ENCODE peak calls at places on chromosomes 13 and 19, in six cellular contexts. U is IMR-90, D is heart left ventricle, C is fibroblast of lung, S is heart right ventricle, J is mesenchymal stem cell. X is an unnamed sample.

GRCh38 chr19:53538378-53539109 is 599 bp downstream of the ZNF331 start:
- DNase-seq in U (no peak), D (no peak), C (no peak), S (no peak), J (no peak), X (no peak)

GRCh38 chr13:37648604-37649003 is 50.0 kb upstream of the POSTN start:
- DNase-seq in U (peak; percentile 88), D (no peak), C (peak; percentile 86), S (no peak), J (no peak), X (no peak)

GRCh38 chr19:49019242-49019932 is 2.5 kb upstream of the LHB start:
- DNase-seq in U (peak; percentile 17), D (peak; percentile 33), C (no peak), S (peak; percentile 46), J (no peak), X (peak; percentile 78)

GRCh38 chr13:109369357-109370052 is 416.9 kb downstream of the IRS2 start:
- DNase-seq in U (no peak), D (no peak), C (no peak), S (no peak), J (no peak), X (no peak)

GRCh38 chr19:11405846-11406643 is 13.1 kb downstream of the RGL3 start:
- DNase-seq in U (no peak), D (no peak), C (no peak), S (no peak), J (no peak), X (peak; percentile 40)

GRCh38 chr13:74346960-74347359 is 212.8 kb upstream of the KLF12 start:
- DNase-seq in U (no peak), D (no peak), C (no peak), S (no peak), J (no peak), X (no peak)

GRCh38 chr13:86087241-86087640 is 288.0 kb upstream of the SLITRK6 start:
- DNase-seq in U (no peak), D (no peak), C (peak; percentile 19), S (no peak), J (no peak), X (no peak)

GRCh38 chr19:6271251-6271650 is 8.5 kb downstream of the MLLT1 start:
- DNase-seq in U (peak; percentile 43), D (no peak), C (peak; percentile 34), S (no peak), J (peak; percentile 66), X (no peak)

GRCh38 chr13:30774214-30774730 is 38.9 kb downstream of the ALOX5AP start:
- DNase-seq in U (no peak), D (no peak), C (no peak), S (no peak), J (no peak), X (no peak)

GRCh38 chr19:4455742-4456565 is 1.6 kb downstream of the UBXN6 start:
- DNase-seq in U (peak; percentile 84), D (peak; percentile 71), C (peak; percentile 61), S (peak; percentile 75), J (peak; percentile 63), X (no peak)

GRCh38 chr13:111947876-111948275 is 119.1 kb upstream of the SOX1 start:
- DNase-seq in U (no peak), D (no peak), C (no peak), S (no peak), J (no peak), X (no peak)

GRCh38 chr19:28563964-28564914 is 648.7 kb downstream of the UQCRFS1 start:
- DNase-seq in U (no peak), D (no peak), C (no peak), S (no peak), J (no peak), X (no peak)

GRCh38 chr13:43572601-43573360 is 214.0 kb downstream of the ENOX1 start:
- DNase-seq in U (peak; percentile 25), D (no peak), C (peak; percentile 56), S (no peak), J (peak; percentile 58), X (no peak)

GRCh38 chr19:47595937-47596336 is 13.0 kb upstream of the BICRA start:
- DNase-seq in U (no peak), D (no peak), C (no peak), S (no peak), J (no peak), X (no peak)
- H3K4me3 ChIP-seq in U (no peak overlapping the region), D (no peak overlapping the region), C (no peak overlapping the region), S (no peak overlapping the region), J (no peak overlapping the region), X (no peak overlapping the region)

DNA sequence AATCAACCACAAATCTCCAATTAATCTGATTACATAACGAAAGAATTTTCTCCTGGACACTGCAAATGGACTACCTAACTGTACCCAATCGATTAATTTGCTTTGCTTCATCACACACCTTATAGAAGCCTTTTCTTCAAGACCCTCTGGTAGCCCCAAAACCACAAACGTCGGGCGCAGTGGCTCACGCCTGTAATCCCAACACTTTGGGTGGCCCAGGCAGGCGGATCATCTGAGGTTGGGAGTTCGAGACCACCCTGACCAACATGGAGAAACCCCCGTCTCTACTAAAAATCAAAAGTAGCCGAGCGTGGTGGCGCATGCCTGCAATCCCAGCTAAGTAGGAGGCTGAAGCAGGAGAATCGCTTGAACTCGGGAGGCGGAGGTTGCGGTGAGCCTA is 42.9 kb upstream of the ZNF429 start:
- DNase-seq in U (no peak), D (no peak), C (no peak), S (no peak), J (no peak), X (no peak)
- H3K4me3 ChIP-seq in U (no peak overlapping the region), D (no peak overlapping the region), C (no peak overlapping the region), S (no peak overlapping the region), J (no peak overlapping the region), X (no peak overlapping the region)

GRCh38 chr13:40058757-40059236 is 403.3 kb downstream of the COG6 start:
- DNase-seq in U (no peak), D (no peak), C (peak; percentile 26), S (no peak), J (peak; percentile 9), X (no peak)

GRCh38 chr13:40061466-40062450 is 406.3 kb downstream of the COG6 start:
- DNase-seq in U (no peak), D (no peak), C (peak; percentile 76), S (no peak), J (no peak), X (no peak)

GRCh38 chr13:40063278-40063698 is 407.8 kb downstream of the COG6 start:
- DNase-seq in U (no peak), D (no peak), C (peak; percentile 41), S (no peak), J (no peak), X (no peak)

GRCh38 chr13:40059540-40060232 is 404.2 kb downstream of the COG6 start:
- DNase-seq in U (no peak), D (no peak), C (peak; percentile 22), S (no peak), J (no peak), X (no peak)

DNA sequence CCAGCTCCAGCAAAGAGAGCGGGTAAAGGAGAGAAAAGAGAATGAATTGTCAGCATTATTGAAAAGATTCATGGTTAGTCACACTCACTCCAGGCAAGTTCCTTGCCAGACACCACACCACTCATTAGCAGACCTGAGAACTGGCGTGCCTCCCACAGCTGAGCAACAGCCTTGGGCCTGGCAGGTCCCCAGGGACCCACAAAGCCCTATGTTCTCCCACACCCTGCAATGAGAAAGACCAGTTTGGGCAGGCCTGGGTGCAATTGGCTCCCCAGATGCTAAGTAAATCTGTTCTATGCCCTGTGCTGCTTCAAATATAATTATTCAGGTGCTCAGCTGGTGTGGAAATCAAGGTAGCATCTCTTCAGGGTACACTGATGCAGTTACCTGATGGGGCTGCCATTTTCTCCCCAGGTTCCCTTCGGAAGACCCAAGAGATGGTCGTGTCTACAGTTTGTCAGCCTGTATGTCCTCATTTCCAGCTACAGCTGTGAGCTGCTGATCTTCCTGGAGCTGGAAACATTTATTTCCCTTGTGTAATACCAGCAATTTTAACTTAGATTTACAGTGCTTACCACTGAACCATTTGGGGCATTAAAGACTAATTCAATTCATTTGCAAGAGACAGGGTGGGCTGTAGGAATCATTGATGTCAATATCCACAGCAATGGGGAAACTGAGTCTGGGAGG is 405.0 kb downstream of the COG6 start:
- DNase-seq in U (no peak), D (no peak), C (peak; percentile 94), S (no peak), J (no peak), X (no peak)
- H3K4me3 ChIP-seq in U (no peak overlapping the region), D (no peak overlapping the region), C (no peak overlapping the region), S (no peak overlapping the region), J (no peak overlapping the region), X (no peak overlapping the region)

GRCh38 chr19:56341948-56342347 is 27.3 kb upstream of the ZSCAN5A start:
- DNase-seq in U (no peak), D (no peak), C (no peak), S (no peak), J (no peak), X (no peak)
- H3K4me3 ChIP-seq in U (no peak overlapping the region), D (no peak overlapping the region), C (no peak overlapping the region), S (no peak overlapping the region), J (no peak overlapping the region), X (no peak overlapping the region)

DNA sequence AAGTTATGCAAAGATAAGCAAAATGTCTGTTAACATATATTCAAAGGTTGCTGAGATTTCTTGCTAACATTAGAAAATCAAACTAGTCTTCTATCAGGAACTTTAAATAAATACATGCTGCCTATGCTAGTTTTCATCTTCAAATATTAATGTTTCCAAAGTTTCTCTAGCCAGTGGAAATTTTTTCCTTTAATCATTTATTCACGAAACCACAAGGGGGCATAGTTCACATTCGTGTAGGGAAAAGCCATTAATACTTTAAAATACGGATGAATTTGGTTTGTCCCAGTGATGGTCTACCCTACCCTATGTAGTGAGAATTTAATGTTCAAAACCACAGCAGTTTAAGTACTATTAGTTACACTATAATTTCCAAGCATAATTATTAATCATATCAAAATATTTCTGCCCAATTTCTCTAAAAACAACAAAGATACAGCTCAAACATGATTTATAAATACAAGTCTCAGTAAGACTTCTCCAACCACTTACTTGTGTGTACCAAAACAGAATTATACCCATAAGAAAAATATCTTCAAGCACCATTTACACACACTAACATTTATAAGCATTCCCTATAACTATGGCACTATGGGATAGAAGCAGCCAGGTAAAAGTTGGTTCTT is 16.2 kb downstream of the NUFIP1 start:
- DNase-seq in U (peak; percentile 38), D (no peak), C (peak; percentile 41), S (no peak), J (peak; percentile 51), X (no peak)
- H3K4me3 ChIP-seq in U (no peak overlapping the region), D (no peak overlapping the region), C (no peak overlapping the region), S (no peak overlapping the region), J (no peak overlapping the region), X (no peak overlapping the region)

GRCh38 chr13:113862191-113862765 is 1.6 kb downstream of the GAS6 start:
- DNase-seq in U (peak; percentile 36), D (no peak), C (no peak), S (peak; percentile 11), J (peak; percentile 73), X (no peak)
- H3K4me3 ChIP-seq in U (peak overlapping the region; percentile 93), D (peak overlapping the region; percentile 81), C (peak overlapping the region; percentile 86), S (peak overlapping the region; percentile 70), J (peak overlapping the region; percentile 93), X (no peak overlapping the region)

GRCh38 chr19:46408611-46409039 is 4.7 kb downstream of the CCDC8 start:
- DNase-seq in U (peak; percentile 28), D (peak; percentile 53), C (no peak), S (peak; percentile 42), J (peak; percentile 87), X (no peak)

GRCh38 chr19:46402725-46403124 is 10.6 kb downstream of the CCDC8 start:
- DNase-seq in U (no peak), D (no peak), C (no peak), S (no peak), J (no peak), X (no peak)

GRCh38 chr19:46404884-46405658 is 8.3 kb downstream of the CCDC8 start:
- DNase-seq in U (no peak), D (no peak), C (no peak), S (no peak), J (no peak), X (no peak)

GRCh38 chr19:46407891-46408426 is 5.4 kb downstream of the CCDC8 start:
- DNase-seq in U (no peak), D (no peak), C (no peak), S (no peak), J (no peak), X (no peak)

GRCh38 chr19:46404039-46404883 is 9.1 kb downstream of the CCDC8 start:
- DNase-seq in U (peak; percentile 31), D (peak; percentile 48), C (peak; percentile 56), S (peak; percentile 29), J (peak; percentile 74), X (no peak)
- H3K4me3 ChIP-seq in U (no peak overlapping the region), D (peak overlapping the region; percentile 43), C (peak overlapping the region; percentile 49), S (peak overlapping the region; percentile 37), J (peak overlapping the region; percentile 77), X (peak overlapping the region; percentile 37)

X was measured in CD8-positive, alpha-beta T cell.